ENCODE peak calls at places on chromosomes 12 and 14, in four cellular contexts. One of them, this sample, is unnamed.
A peak's percentile ranks its signal among the peaks of the same experiment; 100 is the strongest.

GRCh38 chr14:20530771-20531571 is 25.6 kb downstream of the RNASE10 start:
- DNase-seq in GM06990: peak; percentile 13
- DNase-seq in AG10803: peak; percentile 65
- DNase-seq in thyroid gland: peak; percentile 91
- DNase-seq in this sample: peak; percentile 50

GRCh38 chr12:58106185-58106584 is 164.8 kb downstream of the ATP23 start:
- DNase-seq in GM06990: no peak
- DNase-seq in thyroid gland: peak; percentile 63
- DNase-seq in AG10803: no peak
- DNase-seq in this sample: no peak

GRCh38 chr12:75820848-75821578 is 210.6 kb downstream of the PHLDA1 start:
- DNase-seq in AG10803: peak; percentile 89
- DNase-seq in thyroid gland: peak; percentile 44
- DNase-seq in GM06990: no peak
- DNase-seq in this sample: no peak

GRCh38 chr12:68932701-68933563 is at the start of gene CPM:
- DNase-seq in AG10803: peak; percentile 25
- DNase-seq in thyroid gland: peak; percentile 50
- DNase-seq in GM06990: peak; percentile 69
- DNase-seq in this sample: peak; percentile 87

GRCh38 chr12:132257206-132257954 is 72.0 kb downstream of the GALNT9 start:
- DNase-seq in GM06990: no peak
- DNase-seq in thyroid gland: no peak
- DNase-seq in AG10803: no peak
- DNase-seq in this sample: no peak

GRCh38 chr12:15155271-15155670 is 65.9 kb downstream of the RERG start:
- DNase-seq in thyroid gland: no peak
- DNase-seq in AG10803: no peak
- DNase-seq in GM06990: no peak
- DNase-seq in this sample: no peak

GRCh38 chr14:75426332-75427125 is 1.3 kb upstream of the JDP2 start:
- DNase-seq in AG10803: no peak
- DNase-seq in GM06990: peak; percentile 65
- DNase-seq in thyroid gland: no peak
- DNase-seq in this sample: peak; percentile 81

GRCh38 chr12:11508699-11509098 is 113.3 kb upstream of the PRB2 start:
- DNase-seq in AG10803: peak; percentile 28
- DNase-seq in thyroid gland: peak; percentile 41
- DNase-seq in GM06990: no peak
- DNase-seq in this sample: no peak

GRCh38 chr12:44703311-44703910 is 172.7 kb downstream of the NELL2 start:
- DNase-seq in thyroid gland: no peak
- DNase-seq in GM06990: no peak
- DNase-seq in AG10803: no peak
- DNase-seq in this sample: no peak

GRCh38 chr14:21090194-21090939 is 8.1 kb downstream of the ZNF219 start:
- DNase-seq in AG10803: no peak
- DNase-seq in GM06990: no peak
- DNase-seq in thyroid gland: peak; percentile 38
- DNase-seq in this sample: peak; percentile 54

GRCh38 chr12:93167841-93168492 is 209.8 kb upstream of the NUDT4 start:
- DNase-seq in AG10803: no peak
- DNase-seq in thyroid gland: peak; percentile 16
- DNase-seq in GM06990: peak; percentile 71
- DNase-seq in this sample: peak; percentile 49

GRCh38 chr14:71582705-71583104 is 349.5 kb upstream of the RGS6 start:
- DNase-seq in GM06990: no peak
- DNase-seq in AG10803: peak; percentile 71
- DNase-seq in thyroid gland: no peak
- DNase-seq in this sample: no peak

GRCh38 chr12:6370994-6371754 is 4.2 kb downstream of the SCNN1A start:
- DNase-seq in thyroid gland: peak; percentile 89
- DNase-seq in GM06990: no peak
- DNase-seq in AG10803: no peak
- DNase-seq in this sample: no peak

GRCh38 chr14:23153891-23154796 is 29.3 kb downstream of the SLC7A8 start:
- DNase-seq in thyroid gland: peak; percentile 93
- DNase-seq in AG10803: peak; percentile 92
- DNase-seq in GM06990: no peak
- DNase-seq in this sample: no peak

GRCh38 chr12:124001343-124001742 is 28.3 kb downstream of the ZNF664 start:
- DNase-seq in GM06990: no peak
- DNase-seq in thyroid gland: no peak
- DNase-seq in AG10803: no peak
- DNase-seq in this sample: no peak

GRCh38 chr12:26807292-26807691 is 25.7 kb downstream of the ITPR2 start:
- DNase-seq in GM06990: no peak
- DNase-seq in thyroid gland: no peak
- DNase-seq in AG10803: no peak
- DNase-seq in this sample: no peak

GRCh38 chr12:54299515-54300266 is 1.1 kb downstream of the NFE2 start:
- DNase-seq in AG10803: no peak
- DNase-seq in GM06990: no peak
- DNase-seq in thyroid gland: no peak
- DNase-seq in this sample: no peak

GRCh38 chr14:88322505-88323085 is 474 bp downstream of the KCNK10 start:
- DNase-seq in AG10803: no peak
- DNase-seq in GM06990: peak; percentile 12
- DNase-seq in thyroid gland: no peak
- DNase-seq in this sample: peak; percentile 23

GRCh38 chr14:69259531-69260245 is at the start of gene GALNT16:
- DNase-seq in AG10803: no peak
- DNase-seq in thyroid gland: peak; percentile 24
- DNase-seq in GM06990: peak; percentile 29
- DNase-seq in this sample: peak; percentile 58

GRCh38 chr14:52950410-52950897 is 396 bp downstream of the FERMT2 start:
- DNase-seq in GM06990: peak; percentile 50
- DNase-seq in AG10803: peak; percentile 44
- DNase-seq in thyroid gland: peak; percentile 63
- DNase-seq in this sample: no peak

GRCh38 chr14:86532219-86532618 is 1002.3 kb downstream of the FLRT2 start:
- DNase-seq in GM06990: no peak
- DNase-seq in thyroid gland: no peak
- DNase-seq in AG10803: no peak
- DNase-seq in this sample: no peak

GRCh38 chr14:39374846-39375245 is 57.4 kb downstream of the FBXO33 start:
- DNase-seq in AG10803: peak; percentile 87
- DNase-seq in thyroid gland: no peak
- DNase-seq in GM06990: no peak
- DNase-seq in this sample: no peak

GRCh38 chr12:12267801-12268200 is 957 bp upstream of the LRP6 start:
- DNase-seq in AG10803: no peak
- DNase-seq in GM06990: no peak
- DNase-seq in thyroid gland: no peak
- DNase-seq in this sample: no peak

GRCh38 chr14:45838597-45838996 is 585.6 kb upstream of the MIS18BP1 start:
- DNase-seq in AG10803: no peak
- DNase-seq in GM06990: no peak
- DNase-seq in thyroid gland: peak; percentile 1
- DNase-seq in this sample: peak; percentile 1

GRCh38 chr14:81018245-81018644 is 62.8 kb downstream of the TSHR start:
- DNase-seq in thyroid gland: no peak
- DNase-seq in GM06990: no peak
- DNase-seq in AG10803: no peak
- DNase-seq in this sample: no peak

GRCh38 chr12:109870648-109871047 is 9.7 kb downstream of the GLTP start:
- DNase-seq in thyroid gland: no peak
- DNase-seq in AG10803: peak; percentile 21
- DNase-seq in GM06990: no peak
- DNase-seq in this sample: no peak

GRCh38 chr12:81468206-81468605 is 290.9 kb downstream of the PPFIA2 start:
- DNase-seq in GM06990: no peak
- DNase-seq in AG10803: peak; percentile 36
- DNase-seq in thyroid gland: no peak
- DNase-seq in this sample: no peak

GRCh38 chr12:52370906-52371608 is 3.8 kb upstream of the KRT85 start:
- DNase-seq in AG10803: peak; percentile 85
- DNase-seq in GM06990: no peak
- DNase-seq in thyroid gland: peak; percentile 93
- DNase-seq in this sample: no peak

GRCh38 chr12:46560078-46560477 is 187.5 kb upstream of the SLC38A2 start:
- DNase-seq in AG10803: no peak
- DNase-seq in GM06990: no peak
- DNase-seq in thyroid gland: no peak
- DNase-seq in this sample: no peak

GRCh38 chr14:31024577-31025334 is 693 bp upstream of the AP4S1 start:
- DNase-seq in AG10803: no peak
- DNase-seq in thyroid gland: no peak
- DNase-seq in GM06990: no peak
- DNase-seq in this sample: no peak

GRCh38 chr14:31026076-31026394 is at the start of gene STRN3:
- DNase-seq in thyroid gland: no peak
- DNase-seq in GM06990: no peak
- DNase-seq in AG10803: no peak
- DNase-seq in this sample: no peak

GRCh38 chr14:31025335-31026075 is at the start of gene AP4S1:
- DNase-seq in thyroid gland: peak; percentile 78
- DNase-seq in GM06990: peak; percentile 63
- DNase-seq in AG10803: no peak
- DNase-seq in this sample: peak; percentile 48

GRCh38 chr14:31027847-31028246 is 1.7 kb upstream of the STRN3 start:
- DNase-seq in thyroid gland: no peak
- DNase-seq in AG10803: peak; percentile 33
- DNase-seq in GM06990: no peak
- DNase-seq in this sample: no peak

GRCh38 chr14:31026395-31027096 is 367 bp upstream of the STRN3 start:
- DNase-seq in AG10803: peak; percentile 96
- DNase-seq in thyroid gland: peak; percentile 96
- DNase-seq in GM06990: peak; percentile 96
- DNase-seq in this sample: peak; percentile 94
- TF ChIP-seq CTCF in AG10803: no peak
- TF ChIP-seq CTCF in thyroid gland: no peak
- TF ChIP-seq CTCF in GM06990: no peak
- TF ChIP-seq CTCF in this sample: no peak

GRCh38 chr14:34981743-34982420 is 910 bp upstream of the SRP54 start:
- DNase-seq in GM06990: no peak
- DNase-seq in thyroid gland: peak; percentile 12
- DNase-seq in AG10803: no peak
- DNase-seq in this sample: peak; percentile 16
- TF ChIP-seq CTCF in GM06990: peak; percentile 6
- TF ChIP-seq CTCF in thyroid gland: no peak
- TF ChIP-seq CTCF in AG10803: peak; percentile 46
- TF ChIP-seq CTCF in this sample: no peak

GRCh38 chr12:107133462-107133861 is 40.1 kb upstream of the CRY1 start:
- DNase-seq in GM06990: no peak
- DNase-seq in thyroid gland: no peak
- DNase-seq in AG10803: no peak
- DNase-seq in this sample: no peak
- TF ChIP-seq CTCF in GM06990: no peak
- TF ChIP-seq CTCF in thyroid gland: no peak
- TF ChIP-seq CTCF in AG10803: no peak
- TF ChIP-seq CTCF in this sample: no peak

GRCh38 chr14:60642270-60642789 is 6.9 kb downstream of the SIX1 start:
- DNase-seq in GM06990: no peak
- DNase-seq in thyroid gland: no peak
- DNase-seq in AG10803: no peak
- DNase-seq in this sample: no peak

GRCh38 chr14:60641722-60642269 is 7.5 kb downstream of the SIX1 start:
- DNase-seq in AG10803: no peak
- DNase-seq in thyroid gland: no peak
- DNase-seq in GM06990: no peak
- DNase-seq in this sample: no peak

GRCh38 chr14:60642790-60643397 is 6.4 kb downstream of the SIX1 start:
- DNase-seq in thyroid gland: no peak
- DNase-seq in GM06990: no peak
- DNase-seq in AG10803: no peak
- DNase-seq in this sample: no peak

GRCh38 chr14:60645191-60645590 is 4.1 kb downstream of the SIX1 start:
- DNase-seq in GM06990: no peak
- DNase-seq in AG10803: no peak
- DNase-seq in thyroid gland: no peak
- DNase-seq in this sample: no peak

DNA sequence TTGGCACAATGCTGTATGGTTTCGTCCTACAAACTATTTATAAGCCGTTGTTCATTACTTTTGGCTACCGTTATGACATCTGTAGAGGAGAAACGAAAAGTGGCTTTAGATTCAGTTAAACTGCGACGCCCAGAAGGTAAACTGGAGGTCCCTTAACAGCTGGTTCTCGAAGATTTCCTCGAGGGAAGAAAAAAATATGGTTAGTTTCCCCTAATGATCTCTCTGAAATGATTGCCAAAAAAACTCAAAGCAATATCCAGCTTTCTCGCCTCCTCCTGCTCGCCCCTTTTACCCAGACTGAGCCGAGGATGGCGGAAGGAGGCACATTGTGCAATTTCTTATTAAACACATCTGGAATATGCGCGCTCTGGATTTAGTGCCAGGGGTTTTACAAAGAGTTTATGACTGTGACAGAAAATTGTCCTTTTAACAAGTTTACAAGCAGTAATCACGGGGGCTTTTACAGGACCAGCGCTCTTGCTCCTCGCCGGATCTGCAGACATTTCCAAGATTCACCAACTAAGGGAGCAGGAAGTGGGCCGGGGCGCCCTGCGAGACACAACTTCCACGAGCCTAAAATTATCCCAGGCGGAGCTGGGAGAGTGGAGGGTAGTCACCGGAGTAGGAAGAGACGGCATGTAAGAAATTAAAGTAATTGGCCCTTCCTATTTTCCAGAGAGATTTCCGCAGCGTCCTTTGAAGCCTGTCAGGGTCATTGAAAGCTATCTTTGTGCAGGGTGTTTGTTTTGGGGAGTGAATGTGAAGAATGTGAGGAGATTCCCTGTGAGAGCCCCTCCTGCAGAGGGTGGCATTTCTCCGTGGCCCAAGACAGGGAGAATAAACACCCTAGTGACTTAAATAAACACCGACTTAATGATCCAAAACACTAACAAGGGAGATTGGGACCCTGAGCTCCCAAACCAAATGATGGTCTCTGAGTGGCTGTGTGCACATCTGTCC is 5.6 kb downstream of the SIX1 start:
- DNase-seq in AG10803: peak; percentile 68
- DNase-seq in thyroid gland: no peak
- DNase-seq in GM06990: no peak
- DNase-seq in this sample: no peak
- TF ChIP-seq CTCF in AG10803: no peak
- TF ChIP-seq CTCF in thyroid gland: no peak
- TF ChIP-seq CTCF in GM06990: no peak
- TF ChIP-seq CTCF in this sample: no peak

This sample was measured in GM13976.